ENCODE peak calls at places on chromosomes 12 and 14, in ten cellular contexts. One of them, this sample, is unnamed.

GRCh38 chr14:63909984-63910383 is 57.2 kb downstream of the SYNE2 start:
- DNase-seq in cardiac muscle cell: no peak
- DNase-seq in psoas muscle: no peak
- DNase-seq in BJ: no peak
- DNase-seq in dorsolateral prefrontal cortex: no peak
- DNase-seq in choroid plexus epithelial cell: no peak
- DNase-seq in lower leg skin: no peak
- DNase-seq in AG10803: no peak
- DNase-seq in tibial nerve: no peak
- DNase-seq in AG09309: no peak
- DNase-seq in this sample: no peak

GRCh38 chr12:120098756-120099470 is 17.6 kb downstream of the RAB35 start:
- DNase-seq in choroid plexus epithelial cell: no peak
- DNase-seq in cardiac muscle cell: no peak
- DNase-seq in tibial nerve: no peak
- DNase-seq in dorsolateral prefrontal cortex: no peak
- DNase-seq in lower leg skin: no peak
- DNase-seq in BJ: no peak
- DNase-seq in AG09309: no peak
- DNase-seq in psoas muscle: peak
- DNase-seq in AG10803: no peak
- DNase-seq in this sample: no peak

GRCh38 chr14:20278414-20278813 is 27.3 kb downstream of the TTC5 start:
- DNase-seq in dorsolateral prefrontal cortex: no peak
- DNase-seq in BJ: no peak
- DNase-seq in AG09309: no peak
- DNase-seq in tibial nerve: peak
- DNase-seq in choroid plexus epithelial cell: peak
- DNase-seq in cardiac muscle cell: peak
- DNase-seq in lower leg skin: no peak
- DNase-seq in AG10803: no peak
- DNase-seq in psoas muscle: no peak
- DNase-seq in this sample: no peak

GRCh38 chr14:101334656-101335055 is 226.6 kb upstream of the DIO3 start:
- DNase-seq in choroid plexus epithelial cell: no peak
- DNase-seq in AG09309: no peak
- DNase-seq in dorsolateral prefrontal cortex: no peak
- DNase-seq in tibial nerve: no peak
- DNase-seq in AG10803: no peak
- DNase-seq in lower leg skin: no peak
- DNase-seq in psoas muscle: no peak
- DNase-seq in cardiac muscle cell: no peak
- DNase-seq in BJ: no peak
- DNase-seq in this sample: no peak

GRCh38 chr14:88993946-88994345 is 169.5 kb downstream of the TTC8 start:
- DNase-seq in AG10803: peak
- DNase-seq in AG09309: no peak
- DNase-seq in tibial nerve: no peak
- DNase-seq in BJ: no peak
- DNase-seq in lower leg skin: no peak
- DNase-seq in choroid plexus epithelial cell: peak
- DNase-seq in cardiac muscle cell: peak
- DNase-seq in psoas muscle: no peak
- DNase-seq in dorsolateral prefrontal cortex: no peak
- DNase-seq in this sample: no peak

GRCh38 chr12:1457901-1458300 is 136.5 kb downstream of the FBXL14 start:
- DNase-seq in tibial nerve: no peak
- DNase-seq in BJ: peak
- DNase-seq in dorsolateral prefrontal cortex: no peak
- DNase-seq in choroid plexus epithelial cell: peak
- DNase-seq in psoas muscle: no peak
- DNase-seq in cardiac muscle cell: peak
- DNase-seq in lower leg skin: no peak
- DNase-seq in AG10803: peak
- DNase-seq in AG09309: peak
- DNase-seq in this sample: peak

GRCh38 chr14:70640938-70641547 is 673 bp upstream of the TTC9 start:
- DNase-seq in cardiac muscle cell: peak
- DNase-seq in BJ: no peak
- DNase-seq in AG10803: no peak
- DNase-seq in dorsolateral prefrontal cortex: peak
- DNase-seq in AG09309: no peak
- DNase-seq in psoas muscle: peak
- DNase-seq in tibial nerve: no peak
- DNase-seq in choroid plexus epithelial cell: peak
- DNase-seq in lower leg skin: no peak
- DNase-seq in this sample: no peak

GRCh38 chr12:67354966-67355365 is 85.8 kb downstream of the CAND1 start:
- DNase-seq in lower leg skin: no peak
- DNase-seq in psoas muscle: no peak
- DNase-seq in BJ: no peak
- DNase-seq in AG09309: no peak
- DNase-seq in choroid plexus epithelial cell: peak
- DNase-seq in cardiac muscle cell: peak
- DNase-seq in dorsolateral prefrontal cortex: no peak
- DNase-seq in tibial nerve: no peak
- DNase-seq in AG10803: peak
- DNase-seq in this sample: no peak

DNA sequence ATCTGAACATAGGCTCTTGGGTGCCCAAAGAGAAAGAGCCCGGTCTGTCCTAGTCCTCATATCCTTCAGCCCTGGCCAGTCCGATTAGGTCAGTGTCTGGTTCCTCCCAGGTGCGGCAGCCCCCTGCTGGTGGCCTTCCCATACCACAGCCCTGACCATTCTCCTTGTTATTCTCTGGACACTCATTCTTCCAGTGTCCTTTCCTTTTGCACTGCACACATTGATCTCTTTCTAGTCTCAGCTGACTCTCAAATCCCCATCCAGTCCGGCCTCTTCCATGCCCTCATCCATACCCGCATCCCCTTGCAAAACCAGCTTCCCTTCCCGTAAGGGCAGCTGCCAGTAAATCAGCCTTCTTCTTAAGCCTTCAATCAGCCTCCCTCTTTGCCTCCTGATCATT is 1316.3 kb downstream of the TMEM121 start:
- DNase-seq in BJ: no peak
- DNase-seq in AG09309: no peak
- DNase-seq in choroid plexus epithelial cell: no peak
- DNase-seq in tibial nerve: no peak
- DNase-seq in cardiac muscle cell: no peak
- DNase-seq in lower leg skin: no peak
- DNase-seq in psoas muscle: no peak
- DNase-seq in dorsolateral prefrontal cortex: no peak
- DNase-seq in AG10803: no peak
- DNase-seq in this sample: no peak
- TF ChIP-seq CTCF in BJ: no peak
- TF ChIP-seq CTCF in AG09309: peak
- TF ChIP-seq CTCF in choroid plexus epithelial cell: no peak
- TF ChIP-seq CTCF in tibial nerve: no peak
- TF ChIP-seq CTCF in cardiac muscle cell: no peak
- TF ChIP-seq CTCF in lower leg skin: no peak
- TF ChIP-seq CTCF in psoas muscle: no peak
- TF ChIP-seq CTCF in dorsolateral prefrontal cortex: no peak
- TF ChIP-seq CTCF in AG10803: no peak
- TF ChIP-seq CTCF in this sample: no peak

GRCh38 chr14:74871819-74872218 is 4.1 kb downstream of the PROX2 start:
- DNase-seq in psoas muscle: no peak
- DNase-seq in tibial nerve: no peak
- DNase-seq in lower leg skin: no peak
- DNase-seq in cardiac muscle cell: no peak
- DNase-seq in dorsolateral prefrontal cortex: no peak
- DNase-seq in BJ: no peak
- DNase-seq in AG10803: no peak
- DNase-seq in choroid plexus epithelial cell: no peak
- DNase-seq in AG09309: no peak
- DNase-seq in this sample: no peak

GRCh38 chr14:74879427-74880180 is 2.1 kb upstream of the DLST start:
- DNase-seq in AG09309: no peak
- DNase-seq in choroid plexus epithelial cell: no peak
- DNase-seq in lower leg skin: no peak
- DNase-seq in AG10803: no peak
- DNase-seq in psoas muscle: no peak
- DNase-seq in cardiac muscle cell: no peak
- DNase-seq in tibial nerve: no peak
- DNase-seq in dorsolateral prefrontal cortex: no peak
- DNase-seq in BJ: no peak
- DNase-seq in this sample: no peak

GRCh38 chr14:74875204-74875603 is 741 bp downstream of the PROX2 start:
- DNase-seq in choroid plexus epithelial cell: no peak
- DNase-seq in AG09309: no peak
- DNase-seq in lower leg skin: no peak
- DNase-seq in dorsolateral prefrontal cortex: no peak
- DNase-seq in cardiac muscle cell: no peak
- DNase-seq in tibial nerve: no peak
- DNase-seq in AG10803: no peak
- DNase-seq in psoas muscle: no peak
- DNase-seq in BJ: no peak
- DNase-seq in this sample: no peak

GRCh38 chr14:74881425-74882102 is at the start of gene DLST:
- DNase-seq in choroid plexus epithelial cell: peak
- DNase-seq in lower leg skin: peak
- DNase-seq in dorsolateral prefrontal cortex: peak
- DNase-seq in cardiac muscle cell: peak
- DNase-seq in AG09309: no peak
- DNase-seq in psoas muscle: peak
- DNase-seq in BJ: no peak
- DNase-seq in tibial nerve: peak
- DNase-seq in AG10803: peak
- DNase-seq in this sample: no peak

DNA sequence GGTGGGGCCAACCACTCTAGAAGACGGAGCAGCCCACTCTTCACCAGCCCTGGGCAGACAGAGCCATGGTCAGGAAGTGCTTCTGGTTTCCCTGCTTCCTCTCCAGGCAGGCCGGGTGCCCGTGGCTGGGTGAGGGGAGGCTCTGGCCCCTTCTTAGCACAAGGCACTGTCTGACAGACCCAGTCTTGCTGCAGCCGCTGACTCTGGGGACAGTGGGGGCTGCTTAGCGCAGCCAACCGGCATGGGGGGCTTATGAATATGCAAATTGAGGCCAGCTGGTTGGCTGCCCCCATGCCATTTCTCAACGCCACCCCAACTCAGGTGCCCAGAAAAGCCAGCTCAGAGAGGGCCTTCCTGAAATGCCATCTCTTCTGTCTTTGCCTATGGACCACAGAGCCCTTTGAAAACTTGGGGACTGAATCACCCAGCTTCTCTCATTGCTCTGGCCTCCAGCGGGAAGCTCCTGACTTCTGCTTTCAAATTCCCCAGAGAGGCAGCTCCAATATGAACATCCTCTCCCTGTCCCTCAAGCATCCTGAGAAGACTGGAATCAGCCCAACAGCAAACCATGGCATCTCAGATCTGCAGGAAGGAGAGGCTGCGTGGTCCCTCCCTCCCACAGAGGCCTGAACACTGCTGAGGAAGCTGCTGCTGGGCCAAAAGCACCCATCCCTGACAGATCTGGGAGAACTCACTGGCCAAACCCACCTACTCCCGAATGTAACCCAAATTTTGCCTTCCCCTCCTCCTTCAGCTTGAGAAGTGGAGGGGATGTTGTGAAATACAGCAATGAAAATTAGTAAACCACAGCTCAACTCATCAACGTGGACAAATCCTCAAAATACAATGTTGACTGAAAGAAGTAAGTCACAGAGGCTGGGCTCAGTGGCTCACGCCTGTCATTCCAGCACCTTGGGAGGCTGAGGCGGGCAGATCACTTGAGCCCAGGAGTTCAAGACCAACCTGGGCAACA is at the start of gene PROX2:
- DNase-seq in psoas muscle: no peak
- DNase-seq in dorsolateral prefrontal cortex: no peak
- DNase-seq in AG09309: no peak
- DNase-seq in lower leg skin: no peak
- DNase-seq in AG10803: peak
- DNase-seq in BJ: no peak
- DNase-seq in choroid plexus epithelial cell: no peak
- DNase-seq in tibial nerve: no peak
- DNase-seq in cardiac muscle cell: no peak
- DNase-seq in this sample: no peak
- H3K4me3 ChIP-seq in psoas muscle: no peak
- H3K4me3 ChIP-seq in dorsolateral prefrontal cortex: no peak
- H3K4me3 ChIP-seq in AG09309: no peak
- H3K4me3 ChIP-seq in lower leg skin: no peak
- H3K4me3 ChIP-seq in AG10803: no peak
- H3K4me3 ChIP-seq in BJ: no peak
- H3K4me3 ChIP-seq in choroid plexus epithelial cell: no peak
- H3K4me3 ChIP-seq in tibial nerve: no peak
- H3K4me3 ChIP-seq in cardiac muscle cell: no peak
- H3K4me3 ChIP-seq in this sample: no peak

GRCh38 chr14:73710737-73711136 is 3.4 kb downstream of the PNMA1 start:
- DNase-seq in lower leg skin: no peak
- DNase-seq in AG09309: no peak
- DNase-seq in BJ: no peak
- DNase-seq in psoas muscle: no peak
- DNase-seq in dorsolateral prefrontal cortex: no peak
- DNase-seq in AG10803: no peak
- DNase-seq in tibial nerve: no peak
- DNase-seq in choroid plexus epithelial cell: no peak
- DNase-seq in cardiac muscle cell: no peak
- DNase-seq in this sample: no peak
- TF ChIP-seq CTCF in lower leg skin: no peak
- TF ChIP-seq CTCF in AG09309: no peak
- TF ChIP-seq CTCF in BJ: no peak
- TF ChIP-seq CTCF in psoas muscle: no peak
- TF ChIP-seq CTCF in dorsolateral prefrontal cortex: no peak
- TF ChIP-seq CTCF in AG10803: no peak
- TF ChIP-seq CTCF in tibial nerve: no peak
- TF ChIP-seq CTCF in choroid plexus epithelial cell: no peak
- TF ChIP-seq CTCF in cardiac muscle cell: no peak
- TF ChIP-seq CTCF in this sample: no peak

GRCh38 chr14:93976477-93977057 is at the start of gene ASB2:
- DNase-seq in BJ: no peak
- DNase-seq in choroid plexus epithelial cell: no peak
- DNase-seq in dorsolateral prefrontal cortex: no peak
- DNase-seq in AG09309: no peak
- DNase-seq in AG10803: no peak
- DNase-seq in lower leg skin: no peak
- DNase-seq in cardiac muscle cell: peak
- DNase-seq in tibial nerve: no peak
- DNase-seq in psoas muscle: peak
- DNase-seq in this sample: no peak

GRCh38 chr14:93974299-93974698 is 2.1 kb downstream of the ASB2 start:
- DNase-seq in tibial nerve: no peak
- DNase-seq in dorsolateral prefrontal cortex: no peak
- DNase-seq in lower leg skin: no peak
- DNase-seq in AG10803: no peak
- DNase-seq in AG09309: no peak
- DNase-seq in psoas muscle: no peak
- DNase-seq in BJ: no peak
- DNase-seq in choroid plexus epithelial cell: no peak
- DNase-seq in cardiac muscle cell: no peak
- DNase-seq in this sample: no peak

GRCh38 chr14:93973607-93974006 is 2.8 kb downstream of the ASB2 start:
- DNase-seq in tibial nerve: no peak
- DNase-seq in psoas muscle: peak
- DNase-seq in cardiac muscle cell: no peak
- DNase-seq in AG09309: no peak
- DNase-seq in dorsolateral prefrontal cortex: no peak
- DNase-seq in choroid plexus epithelial cell: no peak
- DNase-seq in BJ: no peak
- DNase-seq in lower leg skin: no peak
- DNase-seq in AG10803: no peak
- DNase-seq in this sample: no peak

GRCh38 chr14:93975791-93976476 is 436 bp downstream of the ASB2 start:
- DNase-seq in dorsolateral prefrontal cortex: no peak
- DNase-seq in choroid plexus epithelial cell: no peak
- DNase-seq in AG09309: no peak
- DNase-seq in cardiac muscle cell: no peak
- DNase-seq in lower leg skin: no peak
- DNase-seq in BJ: no peak
- DNase-seq in psoas muscle: peak
- DNase-seq in AG10803: no peak
- DNase-seq in tibial nerve: no peak
- DNase-seq in this sample: no peak

DNA sequence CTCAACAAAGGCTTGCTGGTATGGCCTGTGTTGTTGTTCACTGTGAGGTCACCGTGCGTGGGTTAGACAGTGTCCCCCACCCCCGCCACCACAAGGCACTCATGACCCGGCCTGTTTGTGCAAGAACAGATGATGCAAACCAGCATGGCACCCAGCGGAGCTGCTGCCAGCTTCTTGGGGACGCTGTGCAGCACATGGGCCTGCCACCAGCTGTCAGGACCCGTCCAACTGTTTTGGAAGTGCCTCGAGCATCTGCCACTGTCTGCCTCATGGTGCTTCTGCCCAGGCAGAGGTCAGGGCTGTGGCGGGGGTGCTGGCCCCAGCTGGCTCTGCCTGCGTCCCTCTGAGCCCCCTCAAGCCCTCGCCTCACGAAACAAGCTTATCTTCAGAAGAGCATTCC is 1.5 kb downstream of the ASB2 start:
- DNase-seq in AG10803: no peak
- DNase-seq in AG09309: no peak
- DNase-seq in BJ: no peak
- DNase-seq in dorsolateral prefrontal cortex: no peak
- DNase-seq in lower leg skin: no peak
- DNase-seq in psoas muscle: peak
- DNase-seq in cardiac muscle cell: no peak
- DNase-seq in tibial nerve: no peak
- DNase-seq in choroid plexus epithelial cell: no peak
- DNase-seq in this sample: no peak
- H3K4me3 ChIP-seq in AG10803: no peak
- H3K4me3 ChIP-seq in AG09309: no peak
- H3K4me3 ChIP-seq in BJ: no peak
- H3K4me3 ChIP-seq in dorsolateral prefrontal cortex: no peak
- H3K4me3 ChIP-seq in lower leg skin: no peak
- H3K4me3 ChIP-seq in psoas muscle: peak
- H3K4me3 ChIP-seq in cardiac muscle cell: no peak
- H3K4me3 ChIP-seq in tibial nerve: no peak
- H3K4me3 ChIP-seq in choroid plexus epithelial cell: no peak
- H3K4me3 ChIP-seq in this sample: no peak

This sample was measured in AG04449.